ENCODE peak calls at places on chromosomes 3 and 15, in six cellular contexts. C is GM20000, R is Calu3, H is H9, Z is MM.1S, O is GM06990. B is an unnamed sample.

GRCh38 chr3:174132006-174132405 is 727.1 kb upstream of the NAALADL2 start:
- DNase-seq in C (no peak), R (no peak), H (no peak), Z (no peak), O (no peak), B (no peak)

GRCh38 chr3:52890735-52891134 is 6.6 kb downstream of the STIMATE start:
- DNase-seq in C (no peak), R (no peak), H (no peak), Z (no peak), O (peak), B (no peak)

GRCh38 chr3:157493627-157494550 is 9.3 kb downstream of the VEPH1 start:
- DNase-seq in C (peak), R (peak), H (no peak), Z (peak), O (no peak), B (no peak)

GRCh38 chr3:183033746-183034145 is 53.4 kb upstream of the DCUN1D1 start:
- DNase-seq in C (no peak), R (no peak), H (no peak), Z (no peak), O (no peak), B (no peak)

GRCh38 chr3:136604961-136605360 is 147.2 kb downstream of the STAG1 start:
- DNase-seq in C (no peak), R (no peak), H (no peak), Z (no peak), O (no peak), B (no peak)

GRCh38 chr15:40807888-40808194 is 568 bp upstream of the DNAJC17 start:
- DNase-seq in C (no peak), R (no peak), H (no peak), Z (no peak), O (no peak), B (no peak)

GRCh38 chr3:178381971-178382370 is 154.3 kb upstream of the KCNMB2 start:
- DNase-seq in C (no peak), R (no peak), H (no peak), Z (no peak), O (no peak), B (no peak)

GRCh38 chr15:39497759-39498565 is 82.9 kb upstream of the THBS1 start:
- DNase-seq in C (no peak), R (no peak), H (no peak), Z (peak), O (no peak), B (no peak)

GRCh38 chr3:27712136-27713065 is 9.7 kb downstream of the EOMES start:
- DNase-seq in C (peak), R (peak), H (peak), Z (peak), O (peak), B (peak)

GRCh38 chr3:49495016-49495415 is 24.9 kb downstream of the DAG1 start:
- DNase-seq in C (no peak), R (no peak), H (no peak), Z (no peak), O (no peak), B (no peak)

GRCh38 chr3:13590841-13591515 is 42.1 kb downstream of the FBLN2 start:
- DNase-seq in C (no peak), R (no peak), H (no peak), Z (no peak), O (no peak), B (no peak)

GRCh38 chr15:80061581-80061980 is 2.1 kb downstream of the ZFAND6 start:
- DNase-seq in C (no peak), R (no peak), H (no peak), Z (no peak), O (no peak), B (no peak)

GRCh38 chr3:159234306-159234705 is 432.5 kb downstream of the MFSD1 start:
- DNase-seq in C (no peak), R (no peak), H (no peak), Z (no peak), O (no peak), B (no peak)

GRCh38 chr15:89167267-89168176 is 53.9 kb downstream of the RLBP1 start:
- DNase-seq in C (peak), R (peak), H (no peak), Z (peak), O (peak), B (peak)

GRCh38 chr3:59426851-59427565 is 377.2 kb upstream of the CFAP20DC start:
- DNase-seq in C (no peak), R (no peak), H (no peak), Z (no peak), O (no peak), B (no peak)

GRCh38 chr3:99016452-99016851 is 115.0 kb upstream of the DCBLD2 start:
- DNase-seq in C (no peak), R (no peak), H (no peak), Z (no peak), O (peak), B (no peak)

GRCh38 chr3:13550791-13551360 is 2.0 kb downstream of the FBLN2 start:
- DNase-seq in C (no peak), R (no peak), H (no peak), Z (no peak), O (no peak), B (no peak)

GRCh38 chr3:99708207-99708745 is 69.9 kb downstream of the COL8A1 start:
- DNase-seq in C (no peak), R (no peak), H (no peak), Z (no peak), O (no peak), B (no peak)

GRCh38 chr15:48579945-48580671 is 65.4 kb downstream of the FBN1 start:
- DNase-seq in C (no peak), R (no peak), H (no peak), Z (no peak), O (no peak), B (no peak)

GRCh38 chr3:87920549-87920948 is 138.3 kb downstream of the CGGBP1 start:
- DNase-seq in C (no peak), R (no peak), H (no peak), Z (no peak), O (no peak), B (no peak)

GRCh38 chr3:187616307-187616939 is 53.8 kb downstream of the SST start:
- DNase-seq in C (peak), R (peak), H (peak), Z (peak), O (no peak), B (peak)
- TF ChIP-seq CTCF in C (peak), R (peak), H (peak), Z (peak), O (peak), B (peak)

GRCh38 chr3:72977060-72977459 is 19.6 kb upstream of the PPP4R2 start:
- DNase-seq in C (no peak), R (no peak), H (no peak), Z (no peak), O (peak), B (peak)
- TF ChIP-seq CTCF in C (no peak), R (no peak), H (peak), Z (no peak), O (no peak), B (no peak)

DNA sequence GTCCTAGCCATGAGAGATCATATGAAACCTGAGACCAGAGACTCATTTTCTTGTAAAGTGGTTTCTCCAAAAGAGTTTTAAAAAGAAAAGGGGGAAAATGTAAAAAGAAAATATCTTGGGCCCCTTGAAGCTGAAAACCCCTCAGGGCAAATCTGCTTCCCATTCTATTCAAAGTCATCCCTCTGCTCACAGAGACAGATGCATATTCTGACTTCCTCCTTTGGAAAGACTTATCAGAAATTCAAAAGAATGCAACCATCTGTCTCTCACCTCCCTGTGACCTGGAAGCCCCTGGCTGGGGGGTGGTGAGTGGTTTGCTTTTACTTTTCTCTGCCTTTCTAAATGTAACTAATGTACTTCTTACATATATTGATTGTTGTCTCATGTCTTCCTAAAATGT is 1154.8 kb downstream of the NSUN3 start:
- DNase-seq in C (no peak), R (no peak), H (no peak), Z (no peak), O (no peak), B (no peak)
- TF ChIP-seq CTCF in C (no peak), R (no peak), H (no peak), Z (no peak), O (no peak), B (no peak)

GRCh38 chr3:67357610-67358458 is 296.6 kb downstream of the SUCLG2 start:
- DNase-seq in C (peak), R (peak), H (peak), Z (no peak), O (no peak), B (peak)
- TF ChIP-seq CTCF in C (peak), R (peak), H (peak), Z (peak), O (peak), B (peak)